ENCODE peak calls at places on chromosomes 16 and 17, in seven cellular contexts. O is A549, J is head of caudate nucleus, Q is epithelial cell of esophagus, W is small intestine, V is aorta, G is HL-60. N is an unnamed sample.

GRCh38 chr17:59001158-59001814 is 105.4 kb downstream of the TRIM37 start:
- DNase-seq in O (peak; percentile 9), J (no peak), Q (peak; percentile 75), W (peak; percentile 40), V (no peak), G (peak; percentile 90), N (peak; percentile 51)

GRCh38 chr16:79672524-79672923 is 72.0 kb upstream of the MAF start:
- DNase-seq in O (no peak), J (no peak), Q (no peak), W (no peak), V (no peak), G (no peak), N (no peak)

GRCh38 chr16:11283820-11284248 is 2.7 kb upstream of the PRM1 start:
- DNase-seq in O (no peak), J (no peak), Q (no peak), W (no peak), V (no peak), G (peak; percentile 15), N (no peak)

GRCh38 chr16:50521246-50521900 is 26.8 kb upstream of the NKD1 start:
- DNase-seq in O (no peak), J (no peak), Q (no peak), W (no peak), V (no peak), G (no peak), N (no peak)

GRCh38 chr16:14489460-14489859 is 140.6 kb downstream of the PARN start:
- DNase-seq in O (peak; percentile 85), J (no peak), Q (no peak), W (no peak), V (no peak), G (peak; percentile 3), N (peak; percentile 79)

GRCh38 chr17:71516149-71516548 is 604.7 kb upstream of the SOX9 start:
- DNase-seq in O (no peak), J (no peak), Q (peak; percentile 45), W (no peak), V (no peak), G (no peak), N (no peak)

GRCh38 chr17:83062011-83062817 is 17.2 kb upstream of the METRNL start:
- DNase-seq in O (no peak), J (no peak), Q (no peak), W (no peak), V (peak; percentile 67), G (no peak), N (no peak)

GRCh38 chr17:46943511-46944393 is 20.8 kb downstream of the GOSR2 start:
- DNase-seq in O (no peak), J (peak; percentile 56), Q (no peak), W (peak; percentile 34), V (no peak), G (no peak), N (peak; percentile 67)

GRCh38 chr17:2710804-2711607 is 558 bp downstream of the CLUH start:
- DNase-seq in O (no peak), J (no peak), Q (no peak), W (peak; percentile 59), V (no peak), G (peak; percentile 7), N (peak; percentile 68)

GRCh38 chr16:85328665-85329058 is 216.4 kb upstream of the CIBAR2 start:
- DNase-seq in O (no peak), J (no peak), Q (no peak), W (no peak), V (no peak), G (no peak), N (peak; percentile 86)

GRCh38 chr17:33572615-33573014 is 279.5 kb upstream of the ASIC2 start:
- DNase-seq in O (peak; percentile 5), J (no peak), Q (peak; percentile 1), W (no peak), V (no peak), G (no peak), N (no peak)

GRCh38 chr16:77736879-77737278 is 14.6 kb downstream of the NUDT7 start:
- DNase-seq in O (no peak), J (no peak), Q (no peak), W (no peak), V (no peak), G (no peak), N (no peak)

GRCh38 chr16:23694707-23695373 is 16.2 kb downstream of the PLK1 start:
- DNase-seq in O (no peak), J (no peak), Q (no peak), W (no peak), V (no peak), G (no peak), N (peak; percentile 94)

GRCh38 chr16:50253511-50253903 is 12.8 kb upstream of the ADCY7 start:
- DNase-seq in O (no peak), J (no peak), Q (no peak), W (no peak), V (peak; percentile 52), G (no peak), N (no peak)

GRCh38 chr17:74125160-74125559 is 78.3 kb upstream of the RPL38 start:
- DNase-seq in O (no peak), J (no peak), Q (no peak), W (no peak), V (no peak), G (no peak), N (no peak)

GRCh38 chr17:27269201-27269600 is 24.7 kb upstream of the WSB1 start:
- DNase-seq in O (no peak), J (no peak), Q (no peak), W (no peak), V (no peak), G (peak; percentile 8), N (no peak)